ENCODE peak calls at places on chromosomes 12 and 14, in five cellular contexts. R is K562, Y is HepG2, N is GM12878, S is SK-N-SH. W is an unnamed sample.

GRCh38 chr12:131448254-131448795 is 262.6 kb upstream of the SFSWAP start:
- DNase-seq in R (no peak), Y (no peak), N (no peak), S (no peak), W (no peak)

GRCh38 chr12:77120695-77121094 is 55.3 kb upstream of the E2F7 start:
- DNase-seq in R (no peak), Y (no peak), N (no peak), S (no peak), W (no peak)

GRCh38 chr14:21913759-21914158 is 240.1 kb upstream of the OR4E1 start:
- DNase-seq in R (peak), Y (peak), N (peak), S (peak), W (peak)

GRCh38 chr12:49086116-49086515 is 8.5 kb downstream of the DHH start:
- DNase-seq in R (no peak), Y (no peak), N (no peak), S (no peak), W (no peak)

GRCh38 chr12:116529686-116530085 is 29.5 kb upstream of the MAP1LC3B2 start:
- DNase-seq in R (no peak), Y (no peak), N (no peak), S (no peak), W (no peak)

GRCh38 chr12:118514297-118514696 is 137.9 kb downstream of the SUDS3 start:
- DNase-seq in R (no peak), Y (no peak), N (no peak), S (no peak), W (no peak)

GRCh38 chr14:45181806-45182205 is 46.1 kb downstream of the FANCM start:
- DNase-seq in R (no peak), Y (no peak), N (no peak), S (no peak), W (no peak)

GRCh38 chr12:43973385-43973784 is 137.5 kb downstream of the TMEM117 start:
- DNase-seq in R (no peak), Y (no peak), N (no peak), S (no peak), W (no peak)

GRCh38 chr14:51609251-51609986 is 42.3 kb upstream of the FRMD6 start:
- DNase-seq in R (no peak), Y (no peak), N (no peak), S (no peak), W (no peak)

GRCh38 chr12:103571286-103571685 is 15.8 kb upstream of the STAB2 start:
- DNase-seq in R (no peak), Y (peak), N (no peak), S (peak), W (peak)

GRCh38 chr14:100770605-100771120 is 44.0 kb downstream of the DLK1 start:
- DNase-seq in R (peak), Y (no peak), N (no peak), S (peak), W (no peak)

GRCh38 chr12:50296554-50296953 is 13.2 kb upstream of the LIMA1 start:
- DNase-seq in R (no peak), Y (no peak), N (no peak), S (no peak), W (no peak)

GRCh38 chr12:62848418-62848817 is 86.5 kb downstream of the PPM1H start:
- DNase-seq in R (no peak), Y (no peak), N (peak), S (no peak), W (no peak)

GRCh38 chr12:98085360-98085759 is 430.0 kb upstream of the TMPO start:
- DNase-seq in R (no peak), Y (no peak), N (no peak), S (no peak), W (no peak)

GRCh38 chr12:107491856-107492255 is 193.7 kb upstream of the PWP1 start:
- DNase-seq in R (no peak), Y (no peak), N (no peak), S (no peak), W (no peak)

GRCh38 chr12:107494331-107494730 is 191.3 kb upstream of the PWP1 start:
- DNase-seq in R (no peak), Y (no peak), N (no peak), S (no peak), W (no peak)

GRCh38 chr12:107493646-107494045 is 192.0 kb upstream of the PWP1 start:
- DNase-seq in R (no peak), Y (no peak), N (no peak), S (no peak), W (no peak)

GRCh38 chr12:107493135-107493494 is 192.5 kb upstream of the PWP1 start:
- DNase-seq in R (no peak), Y (no peak), N (no peak), S (no peak), W (no peak)

DNA sequence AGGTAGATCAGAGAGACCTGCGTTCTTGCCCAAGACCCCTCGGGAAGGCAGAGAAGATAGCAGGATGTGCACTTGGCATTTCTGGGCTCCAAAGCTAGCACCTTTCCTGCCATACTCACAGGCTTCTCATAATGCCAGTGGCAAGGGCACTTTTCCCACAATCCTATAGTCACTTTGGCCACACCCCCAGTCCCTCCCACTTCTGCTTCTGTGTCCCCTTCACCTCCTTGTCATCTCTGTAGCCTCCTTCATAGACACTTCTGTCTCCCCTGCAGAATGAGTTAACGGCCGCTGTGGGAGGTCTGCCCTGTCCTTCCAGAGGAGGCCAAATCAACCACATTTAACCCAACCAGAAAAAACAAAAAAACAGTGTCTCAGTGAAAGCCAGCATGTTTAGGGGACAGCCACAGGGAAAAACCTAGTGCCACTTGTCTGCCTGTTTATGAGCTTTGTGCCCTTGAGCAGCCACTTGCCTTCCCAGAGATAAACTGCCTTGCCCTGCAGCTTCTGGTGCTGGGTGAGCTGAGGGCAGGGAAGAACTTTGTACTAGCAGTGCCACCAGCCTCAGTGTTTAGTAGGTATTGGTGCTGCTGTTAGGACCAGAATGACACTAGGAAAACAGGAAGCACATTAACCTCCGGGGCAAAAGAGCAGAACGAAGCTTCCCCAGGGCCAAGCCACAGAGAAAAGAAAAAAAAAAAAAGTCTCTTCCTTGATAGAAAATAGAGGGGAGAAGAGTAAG is 193.0 kb upstream of the PWP1 start:
- DNase-seq in R (no peak), Y (peak), N (no peak), S (no peak), W (no peak)
- TF ChIP-seq FOXM1 in R (no peak), Y (no peak), N (no peak), S (no peak), W (no peak)

DNA sequence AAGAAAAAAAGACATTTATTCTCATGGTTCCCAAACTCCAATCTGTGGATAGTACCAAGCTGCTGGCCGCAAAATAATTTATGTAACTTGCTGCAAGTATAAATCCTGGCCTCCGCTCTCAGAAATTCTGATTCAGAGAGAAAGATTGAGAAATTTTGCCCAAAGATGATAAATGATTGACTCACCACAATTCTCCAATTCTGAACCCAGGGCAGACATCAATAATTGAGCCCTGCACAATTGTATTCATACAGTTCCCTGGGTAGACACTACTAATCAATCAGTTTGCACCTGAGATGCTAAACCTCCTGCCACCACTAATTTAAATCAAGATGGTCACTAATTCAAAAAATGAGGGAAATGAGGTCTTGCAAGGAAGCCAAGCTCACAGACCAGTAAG is 38.2 kb downstream of the TRPV4 start:
- DNase-seq in R (no peak), Y (no peak), N (no peak), S (no peak), W (no peak)
- TF ChIP-seq FOXM1 in R (no peak), Y (no peak), N (no peak), S (no peak), W (no peak)

GRCh38 chr12:128286970-128287369 is 20.0 kb downstream of the TMEM132C start:
- DNase-seq in R (no peak), Y (no peak), N (no peak), S (no peak), W (no peak)
- TF ChIP-seq FOXM1 in R (no peak), Y (no peak), N (no peak), S (no peak), W (no peak)

GRCh38 chr12:78866518-78866917 is 1.9 kb downstream of the SYT1 start:
- DNase-seq in R (no peak), Y (no peak), N (no peak), S (no peak), W (no peak)

GRCh38 chr12:78864483-78865296 is at the start of gene SYT1:
- DNase-seq in R (no peak), Y (no peak), N (no peak), S (peak), W (peak)

GRCh38 chr12:78865297-78865955 is 852 bp downstream of the SYT1 start:
- DNase-seq in R (no peak), Y (no peak), N (no peak), S (no peak), W (no peak)

GRCh38 chr12:78863482-78864427 is 819 bp upstream of the SYT1 start:
- DNase-seq in R (no peak), Y (no peak), N (no peak), S (peak), W (peak)
- TF ChIP-seq FOXM1 in R (no peak), Y (no peak), N (no peak), S (no peak), W (no peak)